ENCODE peak calls at places on chromosomes 6 and 20, in five cellular contexts. One of them, this sample, is unnamed.

GRCh38 chr20:15814903-15815302 is 758.3 kb downstream of the KIF16B start:
- DNase-seq in AG04449: no peak
- DNase-seq in HCT116: no peak
- DNase-seq in heart right ventricle: no peak
- DNase-seq in upper lobe of left lung: no peak
- DNase-seq in this sample: no peak

GRCh38 chr6:107736713-107737396 is 87.3 kb downstream of the SCML4 start:
- DNase-seq in HCT116: no peak
- DNase-seq in AG04449: no peak
- DNase-seq in heart right ventricle: no peak
- DNase-seq in upper lobe of left lung: no peak
- DNase-seq in this sample: no peak

GRCh38 chr20:45456632-45457031 is 12.9 kb upstream of the WFDC2 start:
- DNase-seq in upper lobe of left lung: no peak
- DNase-seq in AG04449: no peak
- DNase-seq in heart right ventricle: no peak
- DNase-seq in HCT116: peak
- DNase-seq in this sample: no peak

GRCh38 chr6:130756836-130757235 is 70.4 kb upstream of the SMLR1 start:
- DNase-seq in heart right ventricle: no peak
- DNase-seq in upper lobe of left lung: no peak
- DNase-seq in HCT116: no peak
- DNase-seq in AG04449: no peak
- DNase-seq in this sample: no peak

GRCh38 chr6:112429226-112429625 is 82.1 kb downstream of the RFPL4B start:
- DNase-seq in AG04449: no peak
- DNase-seq in HCT116: no peak
- DNase-seq in upper lobe of left lung: no peak
- DNase-seq in heart right ventricle: no peak
- DNase-seq in this sample: no peak

GRCh38 chr6:124131259-124131658 is 327.6 kb downstream of the NKAIN2 start:
- DNase-seq in upper lobe of left lung: no peak
- DNase-seq in heart right ventricle: no peak
- DNase-seq in AG04449: no peak
- DNase-seq in HCT116: no peak
- DNase-seq in this sample: no peak

GRCh38 chr6:149033454-149034241 is 283.9 kb upstream of the TAB2 start:
- DNase-seq in upper lobe of left lung: no peak
- DNase-seq in heart right ventricle: no peak
- DNase-seq in HCT116: no peak
- DNase-seq in AG04449: no peak
- DNase-seq in this sample: no peak

GRCh38 chr20:34295284-34295683 is 7.9 kb downstream of the AHCY start:
- DNase-seq in heart right ventricle: no peak
- DNase-seq in HCT116: no peak
- DNase-seq in upper lobe of left lung: peak
- DNase-seq in AG04449: no peak
- DNase-seq in this sample: no peak

GRCh38 chr6:37171141-37171969 is 1.4 kb downstream of the PIM1 start:
- DNase-seq in HCT116: no peak
- DNase-seq in AG04449: no peak
- DNase-seq in upper lobe of left lung: peak
- DNase-seq in heart right ventricle: peak
- DNase-seq in this sample: peak

GRCh38 chr6:30555428-30556005 is 772 bp downstream of the GNL1 start:
- DNase-seq in HCT116: no peak
- DNase-seq in heart right ventricle: peak
- DNase-seq in AG04449: no peak
- DNase-seq in upper lobe of left lung: peak
- DNase-seq in this sample: peak

GRCh38 chr6:130132286-130132701 is 90.5 kb downstream of the SAMD3 start:
- DNase-seq in heart right ventricle: no peak
- DNase-seq in HCT116: no peak
- DNase-seq in upper lobe of left lung: no peak
- DNase-seq in AG04449: no peak
- DNase-seq in this sample: no peak

GRCh38 chr6:94341173-94341572 is 921.8 kb upstream of the EPHA7 start:
- DNase-seq in upper lobe of left lung: no peak
- DNase-seq in AG04449: no peak
- DNase-seq in HCT116: no peak
- DNase-seq in heart right ventricle: no peak
- DNase-seq in this sample: no peak

GRCh38 chr20:47438464-47439381 is 63.0 kb upstream of the NCOA3 start:
- DNase-seq in heart right ventricle: no peak
- DNase-seq in HCT116: peak
- DNase-seq in AG04449: no peak
- DNase-seq in upper lobe of left lung: no peak
- DNase-seq in this sample: no peak

GRCh38 chr6:125307150-125307838 is 5.5 kb upstream of the HDDC2 start:
- DNase-seq in heart right ventricle: no peak
- DNase-seq in upper lobe of left lung: no peak
- DNase-seq in AG04449: no peak
- DNase-seq in HCT116: no peak
- DNase-seq in this sample: no peak

GRCh38 chr6:132401941-132402275 is 633 bp upstream of the MOXD1 start:
- DNase-seq in heart right ventricle: no peak
- DNase-seq in AG04449: no peak
- DNase-seq in upper lobe of left lung: no peak
- DNase-seq in HCT116: no peak
- DNase-seq in this sample: no peak

GRCh38 chr6:71349395-71349794 is 60.8 kb downstream of the OGFRL1 start:
- DNase-seq in HCT116: peak
- DNase-seq in heart right ventricle: no peak
- DNase-seq in upper lobe of left lung: no peak
- DNase-seq in AG04449: no peak
- DNase-seq in this sample: no peak

GRCh38 chr20:13228771-13229170 is 7.7 kb downstream of the ISM1 start:
- DNase-seq in AG04449: no peak
- DNase-seq in upper lobe of left lung: no peak
- DNase-seq in heart right ventricle: no peak
- DNase-seq in HCT116: no peak
- DNase-seq in this sample: no peak

GRCh38 chr6:67265996-67266768 is 1368.9 kb upstream of the ADGRB3 start:
- DNase-seq in HCT116: no peak
- DNase-seq in heart right ventricle: no peak
- DNase-seq in AG04449: no peak
- DNase-seq in upper lobe of left lung: no peak
- DNase-seq in this sample: no peak

GRCh38 chr6:122869437-122870024 is 80.5 kb downstream of the SMPDL3A start:
- DNase-seq in upper lobe of left lung: no peak
- DNase-seq in heart right ventricle: no peak
- DNase-seq in HCT116: peak
- DNase-seq in AG04449: peak
- DNase-seq in this sample: no peak

GRCh38 chr20:14189794-14190402 is 147.5 kb downstream of the FLRT3 start:
- DNase-seq in heart right ventricle: no peak
- DNase-seq in HCT116: peak
- DNase-seq in AG04449: peak
- DNase-seq in upper lobe of left lung: no peak
- DNase-seq in this sample: no peak

GRCh38 chr6:52381249-52381648 is 19.3 kb downstream of the PAQR8 start:
- DNase-seq in HCT116: no peak
- DNase-seq in AG04449: no peak
- DNase-seq in heart right ventricle: no peak
- DNase-seq in upper lobe of left lung: no peak
- DNase-seq in this sample: no peak

GRCh38 chr20:37987602-37988290 is 45.5 kb downstream of the TTI1 start:
- DNase-seq in upper lobe of left lung: no peak
- DNase-seq in heart right ventricle: no peak
- DNase-seq in AG04449: no peak
- DNase-seq in HCT116: no peak
- DNase-seq in this sample: no peak

GRCh38 chr20:33183292-33183691 is 15.3 kb downstream of the BPIFA2 start:
- DNase-seq in HCT116: no peak
- DNase-seq in heart right ventricle: no peak
- DNase-seq in AG04449: no peak
- DNase-seq in upper lobe of left lung: no peak
- DNase-seq in this sample: no peak

GRCh38 chr20:2509468-2509781 is 710 bp upstream of the ZNF343 start:
- DNase-seq in upper lobe of left lung: peak
- DNase-seq in heart right ventricle: no peak
- DNase-seq in HCT116: no peak
- DNase-seq in AG04449: no peak
- DNase-seq in this sample: no peak

GRCh38 chr20:44431502-44432234 is 44.0 kb upstream of the TTPAL start:
- DNase-seq in heart right ventricle: no peak
- DNase-seq in HCT116: no peak
- DNase-seq in AG04449: no peak
- DNase-seq in upper lobe of left lung: no peak
- DNase-seq in this sample: no peak

GRCh38 chr6:166197361-166197760 is 29.7 kb upstream of the TBXT start:
- DNase-seq in upper lobe of left lung: no peak
- DNase-seq in heart right ventricle: no peak
- DNase-seq in HCT116: no peak
- DNase-seq in AG04449: no peak
- DNase-seq in this sample: no peak

GRCh38 chr6:152952866-152953509 is 29.9 kb downstream of the FBXO5 start:
- DNase-seq in AG04449: no peak
- DNase-seq in heart right ventricle: no peak
- DNase-seq in HCT116: peak
- DNase-seq in upper lobe of left lung: no peak
- DNase-seq in this sample: no peak

GRCh38 chr20:21901470-21902275 is 196.2 kb downstream of the PAX1 start:
- DNase-seq in AG04449: no peak
- DNase-seq in heart right ventricle: peak
- DNase-seq in HCT116: no peak
- DNase-seq in upper lobe of left lung: no peak
- DNase-seq in this sample: peak

GRCh38 chr6:83536034-83536646 is 23.8 kb downstream of the PRSS35 start:
- DNase-seq in upper lobe of left lung: no peak
- DNase-seq in HCT116: peak
- DNase-seq in heart right ventricle: no peak
- DNase-seq in AG04449: no peak
- DNase-seq in this sample: no peak

GRCh38 chr20:22689246-22689645 is 104.9 kb upstream of the FOXA2 start:
- DNase-seq in AG04449: no peak
- DNase-seq in HCT116: no peak
- DNase-seq in upper lobe of left lung: no peak
- DNase-seq in heart right ventricle: no peak
- DNase-seq in this sample: no peak

GRCh38 chr6:8678466-8678865 is 243.1 kb upstream of the SLC35B3 start:
- DNase-seq in heart right ventricle: no peak
- DNase-seq in HCT116: no peak
- DNase-seq in upper lobe of left lung: no peak
- DNase-seq in AG04449: no peak
- DNase-seq in this sample: no peak

GRCh38 chr6:8674088-8674487 is 238.7 kb upstream of the SLC35B3 start:
- DNase-seq in HCT116: no peak
- DNase-seq in AG04449: no peak
- DNase-seq in upper lobe of left lung: no peak
- DNase-seq in heart right ventricle: no peak
- DNase-seq in this sample: no peak

GRCh38 chr6:8683204-8683603 is 247.9 kb upstream of the SLC35B3 start:
- DNase-seq in AG04449: no peak
- DNase-seq in upper lobe of left lung: no peak
- DNase-seq in heart right ventricle: no peak
- DNase-seq in HCT116: no peak
- DNase-seq in this sample: no peak

GRCh38 chr6:8679823-8680222 is 244.5 kb upstream of the SLC35B3 start:
- DNase-seq in heart right ventricle: no peak
- DNase-seq in HCT116: no peak
- DNase-seq in upper lobe of left lung: no peak
- DNase-seq in AG04449: no peak
- DNase-seq in this sample: no peak
- H3K4me3 ChIP-seq in heart right ventricle: no peak
- H3K4me3 ChIP-seq in HCT116: no peak
- H3K4me3 ChIP-seq in upper lobe of left lung: no peak
- H3K4me3 ChIP-seq in AG04449: no peak
- H3K4me3 ChIP-seq in this sample: no peak

DNA sequence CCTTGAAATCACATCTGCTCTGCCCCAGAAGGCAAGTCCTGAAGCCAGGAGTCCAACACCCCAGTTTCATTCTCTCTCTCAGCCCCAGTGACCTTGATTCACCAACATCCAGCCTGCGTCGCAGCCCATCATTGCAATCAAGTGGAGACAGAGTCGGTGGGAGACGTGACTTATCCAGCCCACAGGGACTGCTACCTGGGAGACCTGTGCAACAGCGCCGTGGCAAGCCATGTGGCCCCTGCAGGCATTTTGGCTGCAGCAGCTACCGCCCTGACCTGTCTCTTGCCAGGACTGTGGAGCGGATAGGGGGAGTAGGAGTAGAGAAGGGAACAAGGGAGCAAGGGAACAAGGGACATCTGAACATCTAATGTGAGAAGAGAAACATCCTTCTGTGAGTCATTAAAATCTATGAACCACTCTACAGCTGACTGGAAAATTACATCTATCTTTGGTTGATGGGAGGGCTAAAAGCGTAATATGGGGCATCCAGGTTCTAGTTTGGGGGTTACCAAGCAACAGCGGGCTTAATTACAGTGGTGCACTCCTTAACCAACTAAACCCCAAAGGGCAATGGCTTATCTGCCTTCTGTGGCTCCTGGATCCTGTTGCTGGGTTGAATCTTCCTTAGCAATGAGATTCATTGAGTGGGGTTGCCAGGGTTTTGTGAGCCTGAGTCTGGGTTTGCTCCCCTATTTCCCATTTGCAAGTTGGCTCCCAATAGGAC is 2.5 kb downstream of the LY6G6D start:
- DNase-seq in heart right ventricle: no peak
- DNase-seq in upper lobe of left lung: peak
- DNase-seq in HCT116: no peak
- DNase-seq in AG04449: no peak
- DNase-seq in this sample: no peak
- TF ChIP-seq CTCF in heart right ventricle: no peak
- TF ChIP-seq CTCF in upper lobe of left lung: no peak
- TF ChIP-seq CTCF in HCT116: no peak
- TF ChIP-seq CTCF in AG04449: no peak
- TF ChIP-seq CTCF in this sample: no peak

GRCh38 chr6:32108727-32109113 is 418 bp downstream of the TNXB start:
- DNase-seq in upper lobe of left lung: no peak
- DNase-seq in HCT116: no peak
- DNase-seq in heart right ventricle: no peak
- DNase-seq in AG04449: no peak
- DNase-seq in this sample: no peak

GRCh38 chr6:32107447-32107846 is 1.7 kb downstream of the TNXB start:
- DNase-seq in upper lobe of left lung: no peak
- DNase-seq in AG04449: no peak
- DNase-seq in heart right ventricle: no peak
- DNase-seq in HCT116: no peak
- DNase-seq in this sample: no peak

GRCh38 chr6:32109114-32109764 is at the start of gene TNXB:
- DNase-seq in heart right ventricle: peak
- DNase-seq in AG04449: no peak
- DNase-seq in HCT116: no peak
- DNase-seq in upper lobe of left lung: no peak
- DNase-seq in this sample: no peak

GRCh38 chr6:32109765-32110160 is 625 bp upstream of the TNXB start:
- DNase-seq in HCT116: no peak
- DNase-seq in AG04449: no peak
- DNase-seq in upper lobe of left lung: no peak
- DNase-seq in heart right ventricle: no peak
- DNase-seq in this sample: no peak

GRCh38 chr6:32108094-32108627 is 977 bp downstream of the TNXB start:
- DNase-seq in heart right ventricle: peak
- DNase-seq in HCT116: no peak
- DNase-seq in upper lobe of left lung: peak
- DNase-seq in AG04449: no peak
- DNase-seq in this sample: peak
- H3K4me3 ChIP-seq in heart right ventricle: peak
- H3K4me3 ChIP-seq in HCT116: no peak
- H3K4me3 ChIP-seq in upper lobe of left lung: peak
- H3K4me3 ChIP-seq in AG04449: no peak
- H3K4me3 ChIP-seq in this sample: peak

GRCh38 chr6:111256646-111257045 is 169.3 kb downstream of the SLC16A10 start:
- DNase-seq in upper lobe of left lung: no peak
- DNase-seq in heart right ventricle: no peak
- DNase-seq in AG04449: no peak
- DNase-seq in HCT116: no peak
- DNase-seq in this sample: no peak
- TF ChIP-seq CTCF in upper lobe of left lung: no peak
- TF ChIP-seq CTCF in heart right ventricle: no peak
- TF ChIP-seq CTCF in AG04449: no peak
- TF ChIP-seq CTCF in HCT116: peak
- TF ChIP-seq CTCF in this sample: no peak

This sample was measured in ascending aorta.